ENCODE peak calls at places on chromosomes 5 and 9, in four cellular contexts. I, O, R and Y are unnamed samples.

GRCh38 chr9:103430469-103430868 is 435.3 kb downstream of the CYLC2 start:
- DNase-seq in O (no peak), R (no peak), I (no peak), Y (no peak)

GRCh38 chr5:137264041-137264440 is 235.1 kb downstream of the SPOCK1 start:
- DNase-seq in I (no peak), R (no peak), O (no peak), Y (no peak)

GRCh38 chr9:38360880-38361836 is 31.3 kb upstream of the ALDH1B1 start:
- DNase-seq in R (no peak), O (no peak), I (no peak), Y (no peak)

GRCh38 chr5:135204151-135204600 is 170.1 kb upstream of the PITX1 start:
- DNase-seq in O (peak; percentile 53), I (no peak), R (no peak), Y (no peak)

GRCh38 chr9:32524558-32525461 is 1.2 kb downstream of the RIGI start:
- DNase-seq in O (no peak), I (no peak), R (no peak), Y (no peak)

GRCh38 chr5:139403418-139403786 is 487 bp downstream of the SPATA24 start:
- DNase-seq in O (no peak), I (no peak), R (no peak), Y (no peak)

GRCh38 chr5:77180167-77181081 is 30.1 kb upstream of the PDE8B start:
- DNase-seq in O (no peak), R (no peak), I (no peak), Y (no peak)

GRCh38 chr5:139470821-139471300 is at the start of gene SMIM33:
- DNase-seq in O (no peak), R (no peak), I (no peak), Y (no peak)

GRCh38 chr5:127705120-127705892 is 2.1 kb downstream of the CCDC192 start:
- DNase-seq in O (peak; percentile 86), R (no peak), I (peak; percentile 49), Y (no peak)

GRCh38 chr9:122394265-122395242 is 23.7 kb downstream of the PTGS1 start:
- DNase-seq in O (peak; percentile 95), R (peak; percentile 18), I (no peak), Y (peak; percentile 44)

GRCh38 chr5:159412284-159413046 is 82.2 kb upstream of the IL12B start:
- DNase-seq in R (no peak), O (no peak), I (no peak), Y (peak; percentile 5)

GRCh38 chr9:89975024-89975423 is 370.2 kb downstream of the GADD45G start:
- DNase-seq in O (no peak), I (no peak), R (no peak), Y (no peak)

GRCh38 chr9:89919171-89919681 is 314.4 kb downstream of the GADD45G start:
- DNase-seq in O (no peak), R (no peak), I (peak; percentile 69), Y (no peak)

GRCh38 chr5:164009628-164010027 is 504.2 kb downstream of the MAT2B start:
- DNase-seq in I (no peak), R (no peak), O (no peak), Y (no peak)

GRCh38 chr9:99015448-99015847 is 71.7 kb downstream of the COL15A1 start:
- DNase-seq in R (no peak), I (no peak), O (no peak), Y (no peak)

GRCh38 chr9:81986051-81986450 is 2.5 kb upstream of the SPATA31D1 start:
- DNase-seq in I (no peak), R (no peak), O (no peak), Y (no peak)

GRCh38 chr9:81682797-81683196 is 6.5 kb downstream of the TLE1 start:
- DNase-seq in R (no peak), I (no peak), O (no peak), Y (no peak)

GRCh38 chr9:84057662-84058061 is 77.1 kb downstream of the RMI1 start:
- DNase-seq in O (no peak), I (no peak), R (no peak), Y (no peak)

GRCh38 chr5:72125931-72126620 is 18.8 kb downstream of the MAP1B start:
- DNase-seq in I (no peak), R (no peak), O (no peak), Y (peak; percentile 52)

GRCh38 chr5:3604501-3604900 is 8.9 kb downstream of the IRX1 start:
- DNase-seq in O (no peak), R (no peak), I (no peak), Y (no peak)

GRCh38 chr5:113201715-113202114 is 225.1 kb downstream of the DCP2 start:
- DNase-seq in O (no peak), I (no peak), R (no peak), Y (no peak)

GRCh38 chr9:109206670-109207069 is 39.6 kb upstream of the FRRS1L start:
- DNase-seq in R (no peak), O (no peak), I (no peak), Y (peak; percentile 16)

GRCh38 chr5:16461782-16462181 is 3.8 kb downstream of the ZNF622 start:
- DNase-seq in R (no peak), I (no peak), O (peak; percentile 94), Y (peak; percentile 58)

GRCh38 chr5:1185652-1186350 is 15.6 kb upstream of the SLC6A19 start:
- DNase-seq in I (no peak), R (no peak), O (no peak), Y (no peak)

GRCh38 chr5:77960863-77961396 is 184.8 kb upstream of the TBCA start:
- DNase-seq in R (no peak), O (no peak), I (no peak), Y (peak; percentile 90)

GRCh38 chr9:133140606-133141005 is 19.6 kb upstream of the RALGDS start:
- DNase-seq in R (no peak), I (no peak), O (no peak), Y (no peak)

GRCh38 chr5:59829389-59829788 is 64.1 kb downstream of the PDE4D start:
- DNase-seq in O (peak; percentile 79), I (no peak), R (no peak), Y (peak; percentile 81)

GRCh38 chr9:97831843-97832636 is 21.0 kb upstream of the FOXE1 start:
- DNase-seq in O (no peak), I (no peak), R (no peak), Y (no peak)

GRCh38 chr9:130189840-130190239 is 17.6 kb downstream of the NCS1 start:
- DNase-seq in I (no peak), R (no peak), O (peak; percentile 86), Y (no peak)

GRCh38 chr5:42791151-42791550 is 20.5 kb downstream of the SELENOP start:
- DNase-seq in O (no peak), R (no peak), I (no peak), Y (no peak)

GRCh38 chr9:132412089-132412488 is 2.1 kb downstream of the CFAP77 start:
- DNase-seq in R (no peak), I (no peak), O (no peak), Y (peak; percentile 59)

DNA sequence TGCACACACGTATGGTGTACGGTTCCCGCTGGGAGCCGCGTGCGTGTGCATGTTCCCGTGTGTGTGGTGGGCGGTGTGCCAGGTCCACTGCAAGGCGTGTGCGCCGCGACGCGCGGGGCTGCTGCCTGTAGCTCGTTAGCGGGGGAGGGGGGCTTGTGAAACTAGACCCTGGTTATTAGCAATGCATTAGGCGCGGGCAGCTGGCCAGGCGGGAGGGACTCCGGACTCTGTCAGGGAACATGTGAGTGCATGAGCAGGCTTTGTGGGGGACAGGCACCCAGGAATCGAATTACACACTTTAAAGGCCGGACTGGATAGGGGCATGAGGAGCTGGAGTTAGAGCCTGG is 32.2 kb upstream of the ENHO start:
- DNase-seq in O (no peak), R (no peak), I (no peak), Y (peak; percentile 72)
- H3K27ac ChIP-seq in O (no peak overlapping the region), R (no peak overlapping the region), I (no peak overlapping the region), Y (peak overlapping the region; percentile 7)

DNA sequence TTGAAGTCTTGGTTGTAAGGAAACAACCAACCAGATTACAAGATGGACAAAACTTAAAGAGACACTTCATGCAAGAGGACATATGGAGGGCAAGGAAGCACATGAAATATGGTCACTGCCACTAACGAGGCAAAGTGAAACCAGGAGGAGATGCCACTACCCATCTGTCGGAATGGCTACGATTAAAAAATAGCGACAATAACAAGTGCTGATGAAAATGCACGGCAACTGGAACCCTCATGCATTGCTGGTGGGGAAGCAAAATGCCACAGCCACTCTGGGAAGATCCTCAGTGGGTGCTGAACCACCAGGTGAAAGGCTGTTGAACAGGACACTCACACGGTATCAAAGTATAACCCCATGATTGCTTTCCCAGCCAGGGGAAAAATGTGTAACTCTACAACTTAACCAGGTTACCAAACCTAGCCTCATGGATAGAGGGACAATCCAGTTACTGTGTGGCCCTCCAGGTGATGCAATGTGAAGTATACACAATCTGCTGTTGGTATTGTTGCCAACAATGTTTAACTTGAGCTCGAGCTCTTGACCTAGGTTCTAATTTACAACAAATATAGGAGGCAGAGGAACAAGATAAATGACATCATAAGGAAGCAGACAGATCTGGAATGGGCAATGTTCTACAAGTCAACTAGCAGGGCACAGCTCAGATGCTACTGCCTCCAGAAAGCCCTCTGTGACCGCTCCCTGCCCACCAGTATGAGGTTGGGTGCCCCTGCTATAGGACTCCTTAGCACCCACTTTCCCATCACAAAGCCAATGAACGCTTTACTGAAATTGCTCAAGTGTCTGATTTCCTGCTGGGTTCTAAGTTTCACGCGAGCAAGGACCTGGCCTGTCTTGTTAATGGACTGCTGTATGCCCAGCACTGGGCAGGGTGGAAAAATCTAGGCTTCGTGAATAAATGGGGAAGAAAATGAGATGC is 25.8 kb downstream of the SH3PXD2B start:
- DNase-seq in R (no peak), I (no peak), O (no peak), Y (no peak)
- H3K27ac ChIP-seq in R (peak overlapping the region; percentile 74), I (peak overlapping the region; percentile 14), O (peak overlapping the region; percentile 39), Y (no peak overlapping the region)

GRCh38 chr9:136270173-136270710 is 24.6 kb upstream of the QSOX2 start:
- DNase-seq in I (no peak), O (no peak), R (no peak), Y (no peak)
- H3K27ac ChIP-seq in I (no peak overlapping the region), O (no peak overlapping the region), R (no peak overlapping the region), Y (no peak overlapping the region)

GRCh38 chr9:80507611-80508010 is 935.8 kb downstream of the TLE4 start:
- DNase-seq in O (no peak), R (no peak), I (no peak), Y (no peak)
- H3K27ac ChIP-seq in O (no peak overlapping the region), R (no peak overlapping the region), I (no peak overlapping the region), Y (no peak overlapping the region)

DNA sequence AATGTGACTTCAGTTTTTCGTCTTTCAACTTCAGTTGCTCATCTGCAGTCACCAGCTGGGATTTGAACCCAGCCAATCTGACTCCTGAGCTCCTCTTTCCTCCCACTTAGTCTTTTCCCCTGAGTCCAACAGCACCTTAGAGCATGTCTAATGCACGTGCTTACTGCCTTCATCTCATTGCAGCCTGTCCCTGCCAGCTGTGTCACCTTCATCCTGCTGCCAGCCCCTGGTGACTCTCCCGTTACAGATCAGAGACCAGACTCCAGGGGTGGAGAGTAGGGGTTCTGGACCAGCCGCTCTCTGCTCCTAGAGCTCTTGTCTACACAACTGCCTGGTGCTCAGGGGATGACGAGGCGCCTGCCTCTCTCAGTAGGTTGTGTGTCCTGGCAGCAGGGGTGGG is 132.9 kb upstream of the LMX1B start:
- DNase-seq in I (no peak), R (no peak), O (no peak), Y (no peak)
- H3K27ac ChIP-seq in I (no peak overlapping the region), R (no peak overlapping the region), O (no peak overlapping the region), Y (no peak overlapping the region)

DNA sequence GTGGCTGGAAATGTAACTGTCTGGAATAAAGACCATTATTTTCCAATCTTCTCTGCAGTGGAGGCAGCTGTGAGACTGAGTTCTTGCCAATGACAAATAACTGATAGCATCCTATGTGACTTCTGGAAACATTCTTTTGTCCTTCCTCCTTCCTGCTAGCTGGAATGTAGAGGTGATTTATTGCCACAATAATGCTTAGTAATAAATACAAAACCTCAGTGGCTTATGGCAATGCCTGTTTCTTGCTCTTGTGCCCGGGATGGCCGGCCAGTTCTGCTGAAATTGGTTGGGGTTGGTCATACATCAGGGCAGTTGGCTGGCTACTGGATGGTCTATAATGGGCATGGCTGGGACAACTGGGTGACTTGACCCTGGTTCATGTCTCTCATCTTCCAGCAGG is 12.2 kb upstream of the TEX48 start:
- DNase-seq in I (no peak), R (no peak), O (peak; percentile 23), Y (no peak)
- H3K27ac ChIP-seq in I (no peak overlapping the region), R (peak overlapping the region; percentile 39), O (no peak overlapping the region), Y (no peak overlapping the region)